ENCODE peak calls at places on chromosomes 3 and 15, in five cellular contexts. V, Y, R, E and C are unnamed samples.

GRCh38 chr15:55907797-55908196 is 85.6 kb downstream of the NEDD4 start:
- DNase-seq in R (no peak), V (no peak), E (peak), Y (peak), C (no peak)

GRCh38 chr3:134650431-134651346 is at the start of gene KY:
- DNase-seq in Y (no peak), V (no peak), R (no peak), E (peak), C (no peak)

GRCh38 chr3:37183976-37184375 is 9.6 kb upstream of the LRRFIP2 start:
- DNase-seq in E (no peak), V (no peak), Y (no peak), R (no peak), C (no peak)

GRCh38 chr3:172666181-172666872 is 44.5 kb downstream of the NCEH1 start:
- DNase-seq in Y (peak), E (no peak), V (no peak), R (no peak), C (peak)

GRCh38 chr3:107431298-107432012 is 54.2 kb downstream of the CCDC54 start:
- DNase-seq in V (no peak), R (no peak), E (peak), Y (peak), C (peak)

GRCh38 chr3:110314512-110315114 is 757.0 kb upstream of the NECTIN3 start:
- DNase-seq in Y (peak), V (peak), R (peak), E (peak), C (peak)

GRCh38 chr3:169362872-169363271 is 300.6 kb downstream of the MECOM start:
- DNase-seq in Y (no peak), E (no peak), R (no peak), V (no peak), C (no peak)

GRCh38 chr3:5787863-5788488 is 600.5 kb downstream of the EDEM1 start:
- DNase-seq in E (no peak), R (no peak), Y (no peak), V (no peak), C (no peak)

GRCh38 chr3:49668414-49668797 is 5.7 kb upstream of the APEH start:
- DNase-seq in V (peak), Y (no peak), R (no peak), E (no peak), C (peak)

GRCh38 chr3:153856932-153857331 is 264.3 kb upstream of the ARHGEF26 start:
- DNase-seq in V (no peak), R (no peak), Y (no peak), E (no peak), C (no peak)

GRCh38 chr15:98949624-98950023 is 58.0 kb downstream of the PGPEP1L start:
- DNase-seq in E (no peak), R (no peak), V (no peak), Y (no peak), C (no peak)

GRCh38 chr3:47163023-47163989 is 607 bp downstream of the SETD2 start:
- DNase-seq in R (no peak), E (peak), V (peak), Y (peak), C (peak)

GRCh38 chr3:113498221-113499005 is 16.5 kb downstream of the SPICE1 start:
- DNase-seq in R (no peak), Y (no peak), V (no peak), E (peak), C (no peak)

GRCh38 chr3:7307410-7307809 is 446.5 kb downstream of the GRM7 start:
- DNase-seq in Y (no peak), E (no peak), V (no peak), R (no peak), C (no peak)

GRCh38 chr3:186024210-186024609 is 84.7 kb downstream of the ETV5 start:
- DNase-seq in Y (no peak), E (no peak), V (no peak), R (no peak), C (no peak)

GRCh38 chr3:170079466-170080165 is 41.8 kb downstream of the GPR160 start:
- DNase-seq in Y (no peak), R (no peak), E (peak), V (peak), C (no peak)

GRCh38 chr15:32956006-32956405 is 238.2 kb downstream of the GREM1 start:
- DNase-seq in R (no peak), Y (no peak), E (peak), V (peak), C (peak)

GRCh38 chr3:190517696-190518095 is 3.8 kb downstream of the IL1RAP start:
- DNase-seq in V (no peak), R (no peak), E (peak), Y (no peak), C (no peak)

GRCh38 chr3:71419369-71419768 is 164.2 kb downstream of the FOXP1 start:
- DNase-seq in Y (no peak), E (no peak), R (no peak), V (no peak), C (peak)

GRCh38 chr3:101722394-101723173 is 1.8 kb upstream of the CEP97 start:
- DNase-seq in E (no peak), V (no peak), Y (no peak), R (peak), C (peak)

GRCh38 chr3:17258823-17259436 is 374.2 kb downstream of the PLCL2 start:
- DNase-seq in E (peak), Y (peak), V (peak), R (no peak), C (peak)

GRCh38 chr3:8982509-8982908 is 19.2 kb upstream of the RAD18 start:
- DNase-seq in Y (no peak), V (no peak), R (no peak), E (peak), C (no peak)

GRCh38 chr3:37920156-37920686 is 58.5 kb downstream of the CTDSPL start:
- DNase-seq in V (no peak), Y (no peak), R (no peak), E (no peak), C (no peak)

GRCh38 chr3:80350771-80351170 is 583.0 kb upstream of the ROBO1 start:
- DNase-seq in E (no peak), R (no peak), V (no peak), Y (no peak), C (no peak)

GRCh38 chr3:184314700-184315505 is 497 bp downstream of the EIF4G1 start:
- DNase-seq in E (peak), V (peak), R (no peak), Y (peak), C (peak)

GRCh38 chr3:58996730-58997129 is 53.1 kb downstream of the CFAP20DC start:
- DNase-seq in V (no peak), E (no peak), Y (no peak), R (no peak), C (peak)

GRCh38 chr3:58999779-59000170 is 50.0 kb downstream of the CFAP20DC start:
- DNase-seq in R (no peak), V (no peak), Y (no peak), E (peak), C (peak)

GRCh38 chr3:59001675-59002074 is 48.1 kb downstream of the CFAP20DC start:
- DNase-seq in E (no peak), V (no peak), Y (no peak), R (no peak), C (peak)

GRCh38 chr3:58999134-58999778 is 50.6 kb downstream of the CFAP20DC start:
- DNase-seq in E (peak), R (no peak), Y (no peak), V (no peak), C (peak)

DNA sequence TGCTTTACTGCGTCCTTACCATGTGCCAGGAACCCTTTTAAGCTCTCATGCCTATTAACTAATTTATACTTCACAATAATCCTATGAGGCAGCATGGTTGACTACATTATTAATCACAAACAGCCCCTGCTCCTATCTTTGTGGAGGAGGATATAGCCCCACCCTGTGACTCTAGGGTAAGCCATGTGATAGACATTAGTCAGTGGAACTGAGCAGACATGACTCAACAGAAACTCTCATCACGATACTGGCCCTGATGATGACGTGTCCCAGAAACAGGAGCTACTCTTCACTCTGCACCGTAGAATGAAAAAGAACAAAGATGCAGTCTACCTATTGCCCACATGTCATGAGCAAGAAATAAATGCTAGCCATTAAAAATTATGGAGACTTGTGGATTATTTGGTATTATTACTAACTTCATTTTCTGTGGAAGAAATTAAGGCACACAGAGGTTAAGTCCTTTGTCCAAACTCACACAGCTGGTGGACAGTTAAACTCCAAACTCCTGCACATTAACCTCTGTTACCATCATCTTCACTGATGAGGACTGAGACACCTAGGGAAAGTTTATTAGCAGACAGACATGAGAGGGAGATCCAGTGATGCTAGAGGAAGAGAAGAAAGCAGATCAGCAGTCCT is 51.2 kb downstream of the CFAP20DC start:
- DNase-seq in R (no peak), Y (peak), V (no peak), E (peak), C (peak)
- H3K9ac ChIP-seq in R (no peak), Y (no peak), V (no peak), E (peak), C (no peak)

GRCh38 chr15:93109370-93110105 is 20.5 kb upstream of the RGMA start:
- DNase-seq in V (no peak), Y (peak), E (no peak), R (no peak), C (no peak)
- H3K9ac ChIP-seq in V (no peak), Y (no peak), E (no peak), R (no peak), C (no peak)

DNA sequence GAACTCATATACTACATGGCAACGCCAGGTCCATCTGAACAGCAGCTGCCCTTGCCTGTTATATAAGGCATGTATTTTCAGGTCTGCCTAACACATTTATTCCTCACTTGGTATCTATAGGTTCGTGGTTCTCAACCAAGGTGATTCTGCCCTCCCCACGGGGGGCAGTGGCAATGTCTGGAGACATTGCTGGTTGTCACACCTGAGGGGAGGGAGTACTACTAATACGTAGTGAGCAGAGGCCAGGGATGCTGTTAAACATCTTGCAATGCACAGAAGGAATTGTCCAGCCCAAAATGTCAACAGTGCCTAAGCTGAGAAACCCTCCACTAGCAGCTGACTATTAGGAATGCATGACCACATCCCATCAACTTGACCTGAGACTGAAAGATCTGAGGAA is 32.6 kb downstream of the ADAMTS9 start:
- DNase-seq in R (no peak), V (no peak), E (no peak), Y (no peak), C (no peak)
- H3K9ac ChIP-seq in R (no peak), V (no peak), E (no peak), Y (no peak), C (no peak)

DNA sequence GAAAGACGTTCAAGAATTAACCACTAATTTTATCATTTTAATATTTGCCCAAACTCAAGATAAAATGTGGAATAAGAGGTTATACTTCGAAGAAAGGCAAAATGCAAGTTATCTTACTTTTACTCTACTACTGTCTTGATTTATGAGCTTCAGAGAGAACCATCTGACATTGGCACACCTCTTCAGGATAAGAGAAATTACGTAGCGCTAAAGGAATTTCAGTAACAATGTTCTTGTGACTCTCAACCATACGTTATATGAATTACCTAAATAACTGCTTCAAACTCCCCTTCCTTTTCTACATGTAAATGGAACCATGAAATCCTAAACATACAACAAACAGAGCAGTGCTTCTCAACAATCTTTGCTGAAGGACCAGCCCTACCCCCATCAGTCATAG is 96.8 kb downstream of the ZNF385D start:
- DNase-seq in Y (no peak), E (no peak), V (no peak), R (no peak), C (no peak)
- H3K9ac ChIP-seq in Y (no peak), E (no peak), V (no peak), R (no peak), C (no peak)

GRCh38 chr3:88141458-88142083 is 8.2 kb upstream of the C3orf38 start:
- DNase-seq in E (peak), Y (no peak), V (no peak), R (no peak), C (no peak)
- H3K9ac ChIP-seq in E (no peak), Y (no peak), V (no peak), R (no peak), C (no peak)

DNA sequence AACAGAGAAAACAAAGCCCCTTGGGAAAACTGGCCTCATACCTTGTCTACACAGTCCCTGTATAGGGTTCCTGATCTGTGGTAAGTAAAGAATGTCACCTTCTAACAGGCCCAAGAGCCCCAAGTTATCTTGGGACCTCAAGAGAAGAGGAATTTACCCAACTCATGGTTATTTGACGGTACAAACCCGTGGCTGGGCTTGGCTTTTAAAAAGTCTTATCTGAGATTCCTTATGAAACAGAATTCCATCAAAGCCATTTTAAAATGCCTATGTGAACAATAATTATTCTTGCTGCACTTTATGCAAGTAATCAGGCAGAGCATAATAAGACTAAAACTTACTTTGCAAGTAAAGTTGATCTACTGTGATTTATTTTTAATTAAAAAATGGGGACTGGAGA is 13.9 kb upstream of the SORD start:
- DNase-seq in V (no peak), R (no peak), E (no peak), Y (peak), C (no peak)
- H3K9ac ChIP-seq in V (no peak), R (no peak), E (no peak), Y (no peak), C (no peak)

DNA sequence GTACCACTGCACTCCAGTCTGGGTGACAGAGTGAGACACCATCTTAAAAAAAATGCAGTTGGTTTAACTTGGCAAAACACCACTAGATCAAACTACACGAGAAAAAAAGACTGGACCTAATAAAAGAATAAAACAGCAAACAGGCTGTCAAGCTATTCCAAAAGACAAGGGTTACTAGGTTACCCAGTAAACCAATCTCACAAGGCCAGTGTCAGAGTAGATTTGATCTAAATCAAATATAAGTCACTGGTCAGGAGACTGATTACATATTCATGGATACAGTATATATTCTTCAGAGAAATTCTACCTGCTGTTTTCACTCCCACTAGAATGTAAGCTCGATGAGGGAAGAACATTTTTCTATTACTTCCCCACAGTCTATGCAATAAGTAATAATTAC is 2.5 kb upstream of the GANC start:
- DNase-seq in E (no peak), R (no peak), Y (no peak), V (no peak), C (peak)
- H3K9ac ChIP-seq in E (no peak), R (no peak), Y (no peak), V (no peak), C (no peak)

GRCh38 chr15:70475439-70475781 is 287.9 kb downstream of the UACA start:
- DNase-seq in V (no peak), E (no peak), R (no peak), Y (no peak), C (no peak)

GRCh38 chr15:70474682-70475438 is 288.5 kb downstream of the UACA start:
- DNase-seq in R (no peak), Y (peak), V (no peak), E (peak), C (no peak)

GRCh38 chr15:70475921-70476320 is 287.4 kb downstream of the UACA start:
- DNase-seq in E (no peak), R (no peak), Y (no peak), V (no peak), C (no peak)

GRCh38 chr15:70474367-70474681 is 289.0 kb downstream of the UACA start:
- DNase-seq in Y (no peak), E (no peak), R (no peak), V (no peak), C (no peak)

DNA sequence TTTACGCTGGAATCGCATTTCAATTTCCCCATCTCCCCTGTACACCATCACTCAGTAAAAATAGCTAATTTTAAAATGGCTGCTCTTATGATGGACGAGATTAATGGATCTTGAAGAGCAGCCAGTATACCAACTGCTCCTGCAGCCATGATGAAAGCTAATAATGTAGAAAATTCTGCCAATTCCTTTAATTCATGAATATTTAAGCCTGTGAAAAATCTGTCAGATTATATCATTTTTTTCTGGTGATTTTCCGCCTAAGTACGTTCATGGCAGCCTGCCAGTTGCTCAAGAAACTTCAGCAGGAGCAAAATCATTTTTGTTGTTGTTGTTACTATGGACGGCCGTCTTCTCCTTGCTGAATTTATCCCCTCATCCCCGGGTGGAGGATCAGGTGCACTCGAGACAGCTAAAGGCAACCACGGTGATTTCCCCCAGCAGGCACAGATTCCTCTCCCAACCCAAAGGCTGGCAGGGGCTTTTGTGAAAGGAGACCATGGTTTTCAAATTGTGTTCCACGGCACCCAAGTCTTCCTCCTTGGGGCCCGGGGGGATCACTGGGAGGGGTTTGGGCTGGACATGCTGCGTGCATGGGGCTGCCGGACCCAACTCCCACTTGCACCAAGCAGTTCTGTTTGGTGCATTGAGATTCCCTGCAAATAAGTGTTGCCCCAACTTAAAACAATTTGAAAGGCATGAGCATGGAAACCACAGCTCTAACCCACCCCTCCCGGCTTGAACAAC is 289.6 kb downstream of the UACA start:
- DNase-seq in E (no peak), V (no peak), R (no peak), Y (no peak), C (no peak)
- H3K9ac ChIP-seq in E (peak), V (no peak), R (no peak), Y (no peak), C (no peak)

DNA sequence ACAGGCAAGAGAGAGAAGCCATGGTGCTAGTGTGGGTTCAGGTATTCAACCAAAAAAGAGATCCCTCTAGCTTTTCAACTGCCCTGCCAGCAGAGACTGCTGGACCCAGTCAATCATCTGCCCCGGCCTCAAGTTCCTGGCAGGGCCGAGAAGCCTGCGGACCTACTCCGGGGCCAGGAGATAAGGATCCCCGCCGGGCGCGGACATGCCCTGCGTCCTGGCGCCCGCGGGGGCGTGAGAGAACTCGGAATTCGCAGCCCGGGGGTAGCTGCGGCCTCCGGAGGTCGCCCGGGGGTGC is 821 bp upstream of the MAGI1 start:
- DNase-seq in E (no peak), Y (peak), R (no peak), V (peak), C (no peak)
- H3K9ac ChIP-seq in E (peak), Y (peak), R (no peak), V (peak), C (no peak)